ENCODE peak calls at places on chromosomes 5 and 9, in five cellular contexts. R, B, F, Q and W are unnamed samples.

GRCh38 chr5:92758552-92758951 is 822.5 kb downstream of the NR2F1-AS1 start:
- DNase-seq in R (no peak), B (no peak), F (peak), Q (no peak), W (no peak)

GRCh38 chr5:180799194-180799593 is 3.4 kb downstream of the MGAT1 start:
- DNase-seq in R (no peak), B (no peak), F (no peak), Q (no peak), W (no peak)

GRCh38 chr5:31625394-31625793 is 13.5 kb upstream of the PDZD2 start:
- DNase-seq in R (no peak), B (no peak), F (no peak), Q (no peak), W (no peak)

GRCh38 chr9:21856301-21857094 is 54.1 kb downstream of the MTAP start:
- DNase-seq in R (no peak), B (no peak), F (peak), Q (no peak), W (no peak)

GRCh38 chr9:36189978-36190377 is 743 bp upstream of the CLTA start:
- DNase-seq in R (no peak), B (peak), F (no peak), Q (peak), W (no peak)

GRCh38 chr9:136712690-136713554 is 550 bp downstream of the DIPK1B start:
- DNase-seq in R (no peak), B (no peak), F (no peak), Q (no peak), W (no peak)

GRCh38 chr9:127887792-127888191 is 10.3 kb upstream of the AK1 start:
- DNase-seq in R (no peak), B (no peak), F (no peak), Q (peak), W (no peak)

GRCh38 chr9:126503333-126504085 is 110.2 kb upstream of the LMX1B start:
- DNase-seq in R (no peak), B (no peak), F (no peak), Q (peak), W (no peak)

GRCh38 chr5:125100342-125100741 is 353.9 kb upstream of the ZNF608 start:
- DNase-seq in R (no peak), B (no peak), F (no peak), Q (no peak), W (no peak)

GRCh38 chr5:116502616-116503015 is 72.0 kb downstream of the SEMA6A start:
- DNase-seq in R (no peak), B (no peak), F (peak), Q (no peak), W (no peak)

GRCh38 chr5:57504357-57504756 is 21.7 kb upstream of the ACTBL2 start:
- DNase-seq in R (no peak), B (no peak), F (no peak), Q (no peak), W (no peak)

GRCh38 chr5:52728201-52728600 is 59.5 kb upstream of the ITGA1 start:
- DNase-seq in R (no peak), B (no peak), F (no peak), Q (no peak), W (no peak)

GRCh38 chr9:96514108-96514824 is 64.3 kb downstream of the HABP4 start:
- DNase-seq in R (no peak), B (no peak), F (peak), Q (no peak), W (no peak)

GRCh38 chr5:81825237-81825636 is 74.3 kb upstream of the SSBP2 start:
- DNase-seq in R (no peak), B (no peak), F (peak), Q (peak), W (no peak)

GRCh38 chr5:174082286-174082685 is 36.8 kb downstream of the NSG2 start:
- DNase-seq in R (no peak), B (no peak), F (no peak), Q (no peak), W (no peak)

GRCh38 chr5:60789541-60789940 is 54.5 kb downstream of the ELOVL7 start:
- DNase-seq in R (no peak), B (no peak), F (no peak), Q (no peak), W (no peak)

GRCh38 chr9:131318211-131318610 is 28.7 kb downstream of the PLPP7 start:
- DNase-seq in R (no peak), B (no peak), F (no peak), Q (no peak), W (no peak)

GRCh38 chr9:36717276-36717675 is 144.6 kb downstream of the MELK start:
- DNase-seq in R (no peak), B (no peak), F (peak), Q (no peak), W (no peak)

DNA sequence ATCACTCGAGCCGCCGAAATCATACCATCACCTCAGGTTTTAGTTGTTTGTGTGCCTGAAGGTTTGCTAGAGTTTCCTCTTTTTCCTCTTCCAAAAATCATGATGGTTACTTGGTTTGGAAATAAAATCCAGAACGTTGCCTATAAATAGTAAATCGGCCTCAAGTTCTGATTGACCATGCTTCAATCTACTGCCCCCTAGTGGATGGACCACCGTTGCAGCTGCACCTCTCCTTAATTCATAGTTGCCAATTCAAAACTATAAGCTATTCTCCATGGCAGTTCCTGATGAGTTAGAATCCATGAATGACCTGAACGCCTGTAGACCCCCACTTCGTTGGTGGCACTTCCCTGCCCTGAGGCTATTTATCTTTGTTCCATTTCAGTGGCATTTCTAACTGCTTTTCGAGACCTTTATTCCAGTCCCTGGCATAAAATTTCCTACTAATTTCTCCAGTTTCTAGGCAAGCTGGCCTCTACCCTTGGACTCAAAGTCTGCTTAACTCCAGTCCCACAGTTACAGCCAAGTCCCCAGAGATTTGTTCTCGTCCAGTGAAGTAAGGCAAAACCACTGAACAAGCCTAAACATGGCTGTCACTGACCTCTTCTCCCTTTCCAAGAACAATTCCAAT is 422.6 kb downstream of the EFNA5 start:
- DNase-seq in R (peak), B (peak), F (peak), Q (peak), W (peak)
- TF ChIP-seq CTCF in R (peak), B (peak), F (peak), Q (peak), W (peak)

DNA sequence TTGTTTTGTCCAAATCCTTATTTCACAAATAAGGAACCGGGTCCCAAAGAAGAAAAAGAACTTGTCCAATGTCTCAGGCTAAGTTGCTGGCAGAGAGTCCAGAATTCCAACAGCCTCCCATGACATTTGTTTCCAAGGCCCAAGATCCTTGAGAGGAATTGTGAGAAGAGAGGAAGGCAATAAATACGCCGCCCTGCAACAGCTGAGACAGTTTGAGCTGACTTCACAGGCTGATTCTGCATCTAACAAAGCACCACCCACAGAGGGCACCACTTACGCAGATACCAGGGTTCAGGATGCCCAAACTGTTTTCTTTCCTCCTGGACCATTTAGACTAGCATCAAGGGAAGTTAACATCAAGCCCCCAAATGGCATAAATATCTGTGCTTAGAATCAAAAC is 211.3 kb downstream of the FAM114A2 start:
- DNase-seq in R (no peak), B (no peak), F (peak), Q (peak), W (no peak)
- TF ChIP-seq CTCF in R (no peak), B (no peak), F (peak), Q (peak), W (no peak)

GRCh38 chr9:32580631-32581300 is 7.8 kb upstream of the NDUFB6 start:
- DNase-seq in R (no peak), B (no peak), F (no peak), Q (no peak), W (no peak)

GRCh38 chr9:32578976-32579375 is 6.0 kb upstream of the NDUFB6 start:
- DNase-seq in R (no peak), B (no peak), F (no peak), Q (no peak), W (no peak)

GRCh38 chr9:32579706-32580331 is 6.9 kb upstream of the NDUFB6 start:
- DNase-seq in R (peak), B (peak), F (peak), Q (peak), W (peak)

GRCh38 chr9:32584784-32585183 is 11.8 kb upstream of the NDUFB6 start:
- DNase-seq in R (no peak), B (no peak), F (peak), Q (no peak), W (no peak)

GRCh38 chr9:32581512-32582143 is 8.7 kb upstream of the NDUFB6 start:
- DNase-seq in R (no peak), B (peak), F (peak), Q (peak), W (no peak)
- TF ChIP-seq CTCF in R (no peak), B (peak), F (peak), Q (peak), W (no peak)

DNA sequence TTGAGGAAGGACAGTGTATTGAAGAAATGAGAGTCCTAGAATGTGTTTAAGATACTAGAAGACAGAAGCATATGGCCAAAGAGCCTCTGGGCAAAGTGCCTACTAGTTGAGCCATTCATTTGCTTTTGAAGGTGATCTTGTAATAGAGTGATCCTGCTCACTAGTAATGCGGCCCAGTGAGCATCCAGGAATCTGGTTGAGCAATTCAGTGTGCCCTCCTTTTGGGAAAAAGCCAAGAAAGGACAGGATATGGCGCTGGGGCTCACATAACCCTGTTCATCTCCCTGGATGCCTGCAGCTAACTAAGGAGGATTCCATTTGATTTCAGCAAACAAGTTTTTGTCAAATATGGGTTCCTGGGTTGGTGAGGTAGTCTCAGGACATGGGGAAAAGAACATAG is 16.3 kb downstream of the ADAM19 start:
- DNase-seq in R (no peak), B (no peak), F (peak), Q (no peak), W (no peak)
- TF ChIP-seq CTCF in R (no peak), B (no peak), F (no peak), Q (no peak), W (no peak)

GRCh38 chr5:139565411-139566305 is 4.5 kb downstream of the UBE2D2 start:
- DNase-seq in R (no peak), B (peak), F (peak), Q (peak), W (no peak)

GRCh38 chr5:139562847-139563246 is 1.7 kb downstream of the UBE2D2 start:
- DNase-seq in R (no peak), B (no peak), F (no peak), Q (no peak), W (no peak)

GRCh38 chr5:139560752-139561654 is at the start of gene UBE2D2:
- DNase-seq in R (peak), B (peak), F (peak), Q (peak), W (peak)

GRCh38 chr5:139557811-139558210 is 3.3 kb upstream of the UBE2D2 start:
- DNase-seq in R (no peak), B (no peak), F (no peak), Q (no peak), W (no peak)

DNA sequence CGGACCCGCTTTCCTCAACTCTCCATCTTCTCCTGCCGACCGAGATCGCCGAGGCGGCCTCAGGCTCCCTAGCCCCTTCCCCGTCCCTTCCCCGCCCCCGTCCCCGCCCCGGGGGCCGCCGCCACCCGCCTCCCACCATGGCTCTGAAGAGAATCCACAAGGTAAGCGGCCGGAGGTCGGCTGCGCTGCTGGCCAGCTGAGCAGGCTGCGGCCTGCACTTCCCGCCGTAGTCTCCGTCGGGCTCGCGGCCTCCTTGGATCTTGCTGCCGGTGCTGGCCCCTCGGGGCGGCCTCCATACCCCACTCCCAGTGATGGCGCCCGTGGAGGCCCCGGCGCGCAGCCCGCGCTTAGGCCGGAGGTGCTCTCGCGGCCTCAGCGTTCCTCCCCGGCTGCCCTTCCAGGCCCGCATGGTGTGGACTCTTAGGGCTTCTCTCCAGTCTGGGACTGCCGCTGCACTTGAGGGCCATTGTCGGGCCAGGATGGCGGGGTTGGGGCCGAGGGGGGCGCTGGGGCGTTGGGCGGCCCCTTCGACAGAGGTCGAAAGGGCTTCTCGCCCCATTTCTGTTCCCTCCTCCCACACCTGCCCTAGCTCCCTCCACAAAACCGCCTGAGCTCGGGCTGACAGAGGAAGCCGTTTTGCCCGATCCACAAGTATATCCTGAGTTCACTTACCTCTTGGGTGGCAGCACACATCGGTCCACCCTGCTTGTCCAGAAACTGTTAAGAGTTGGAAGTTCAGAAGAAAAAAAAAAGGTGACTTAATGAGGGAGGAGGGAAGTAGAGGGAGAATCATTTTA is 714 bp downstream of the UBE2D2 start:
- DNase-seq in R (no peak), B (no peak), F (peak), Q (peak), W (no peak)
- TF ChIP-seq CTCF in R (no peak), B (no peak), F (no peak), Q (no peak), W (no peak)

GRCh38 chr5:9892696-9893095 is 262.5 kb upstream of the TAS2R1 start:
- DNase-seq in R (no peak), B (no peak), F (no peak), Q (no peak), W (no peak)

GRCh38 chr5:9903806-9904205 is 273.7 kb upstream of the TAS2R1 start:
- DNase-seq in R (no peak), B (no peak), F (peak), Q (peak), W (no peak)

GRCh38 chr5:9895305-9895650 is 265.1 kb upstream of the TAS2R1 start:
- DNase-seq in R (no peak), B (no peak), F (no peak), Q (no peak), W (no peak)

GRCh38 chr5:9894571-9895304 is 264.6 kb upstream of the TAS2R1 start:
- DNase-seq in R (no peak), B (no peak), F (no peak), Q (no peak), W (no peak)

GRCh38 chr5:9898319-9898718 is 268.2 kb upstream of the TAS2R1 start:
- DNase-seq in R (peak), B (no peak), F (peak), Q (peak), W (no peak)
- TF ChIP-seq CTCF in R (no peak), B (no peak), F (peak), Q (peak), W (no peak)

GRCh38 chr9:91424403-91425176 is 958 bp upstream of the NFIL3 start:
- DNase-seq in R (peak), B (peak), F (peak), Q (peak), W (peak)

GRCh38 chr9:91421022-91421765 is 2.4 kb downstream of the NFIL3 start:
- DNase-seq in R (peak), B (peak), F (peak), Q (no peak), W (no peak)

GRCh38 chr9:91421987-91422765 is 1.5 kb downstream of the NFIL3 start:
- DNase-seq in R (peak), B (peak), F (peak), Q (no peak), W (no peak)

GRCh38 chr9:91423785-91424402 is at the start of gene NFIL3:
- DNase-seq in R (peak), B (peak), F (peak), Q (peak), W (peak)

GRCh38 chr9:91422832-91423711 is 560 bp downstream of the NFIL3 start:
- DNase-seq in R (peak), B (peak), F (peak), Q (peak), W (peak)
- TF ChIP-seq CTCF in R (no peak), B (peak), F (peak), Q (peak), W (no peak)

DNA sequence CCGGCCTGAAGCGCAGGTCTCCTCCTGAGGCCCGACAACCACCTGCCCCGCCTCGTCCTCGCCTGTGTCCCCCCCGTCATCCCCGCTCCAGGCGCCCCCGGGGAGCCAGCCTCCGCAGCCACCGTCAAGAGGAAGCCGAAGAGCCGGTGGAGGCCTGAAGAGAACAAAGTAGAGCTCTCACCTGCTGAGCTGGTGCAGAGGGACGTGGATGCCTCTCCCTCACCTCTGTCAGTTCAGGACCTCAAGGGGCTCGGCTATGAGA is 169.9 kb downstream of the HINT1 start:
- DNase-seq in R (no peak), B (no peak), F (no peak), Q (no peak), W (no peak)
- TF ChIP-seq CTCF in R (no peak), B (no peak), F (no peak), Q (no peak), W (no peak)

GRCh38 chr9:1619915-1620705 is 395.0 kb upstream of the SMARCA2 start:
- DNase-seq in R (no peak), B (no peak), F (no peak), Q (peak), W (no peak)
- TF ChIP-seq CTCF in R (no peak), B (no peak), F (no peak), Q (peak), W (no peak)